ENCODE peak calls at places on chromosomes 11 and 22, in six cellular contexts. One of them, this sample, is unnamed.

GRCh38 chr11:20467458-20468185 is 80.1 kb downstream of the PRMT3 start:
- DNase-seq in AG10803: no peak
- DNase-seq in heart left ventricle: no peak
- DNase-seq in PC-9: no peak
- DNase-seq in neural progenitor cell: no peak
- DNase-seq in body of pancreas: no peak
- DNase-seq in this sample: no peak

GRCh38 chr11:60785806-60786361 is 751 bp downstream of the MS4A10 start:
- DNase-seq in AG10803: peak
- DNase-seq in heart left ventricle: no peak
- DNase-seq in PC-9: no peak
- DNase-seq in neural progenitor cell: no peak
- DNase-seq in body of pancreas: no peak
- DNase-seq in this sample: no peak

GRCh38 chr11:57761301-57762234 is at the start of gene CTNND1:
- DNase-seq in AG10803: peak
- DNase-seq in heart left ventricle: peak
- DNase-seq in PC-9: peak
- DNase-seq in neural progenitor cell: peak
- DNase-seq in body of pancreas: peak
- DNase-seq in this sample: peak

GRCh38 chr11:59899532-59899931 is 20.9 kb downstream of the OOSP3 start:
- DNase-seq in AG10803: no peak
- DNase-seq in heart left ventricle: no peak
- DNase-seq in PC-9: no peak
- DNase-seq in neural progenitor cell: no peak
- DNase-seq in body of pancreas: no peak
- DNase-seq in this sample: no peak

GRCh38 chr22:27776410-27776958 is 25.1 kb downstream of the MN1 start:
- DNase-seq in AG10803: peak
- DNase-seq in heart left ventricle: no peak
- DNase-seq in PC-9: no peak
- DNase-seq in neural progenitor cell: peak
- DNase-seq in body of pancreas: no peak
- DNase-seq in this sample: no peak

GRCh38 chr11:131767421-131767820 is 397.0 kb downstream of the NTM start:
- DNase-seq in AG10803: peak
- DNase-seq in heart left ventricle: no peak
- DNase-seq in PC-9: no peak
- DNase-seq in neural progenitor cell: no peak
- DNase-seq in body of pancreas: no peak
- DNase-seq in this sample: peak

GRCh38 chr11:83583953-83584352 is 297.8 kb upstream of the CCDC90B start:
- DNase-seq in AG10803: peak
- DNase-seq in heart left ventricle: no peak
- DNase-seq in PC-9: no peak
- DNase-seq in neural progenitor cell: no peak
- DNase-seq in body of pancreas: no peak
- DNase-seq in this sample: peak

GRCh38 chr11:63608353-63609345 is 5.6 kb downstream of the PLAAT3 start:
- DNase-seq in AG10803: peak
- DNase-seq in heart left ventricle: no peak
- DNase-seq in PC-9: peak
- DNase-seq in neural progenitor cell: no peak
- DNase-seq in body of pancreas: no peak
- DNase-seq in this sample: peak

GRCh38 chr11:12792590-12792989 is 118.4 kb downstream of the TEAD1 start:
- DNase-seq in AG10803: peak
- DNase-seq in heart left ventricle: no peak
- DNase-seq in PC-9: no peak
- DNase-seq in neural progenitor cell: no peak
- DNase-seq in body of pancreas: no peak
- DNase-seq in this sample: peak

GRCh38 chr11:69915501-69916250 is 96.5 kb upstream of the FGF3 start:
- DNase-seq in AG10803: peak
- DNase-seq in heart left ventricle: peak
- DNase-seq in PC-9: peak
- DNase-seq in neural progenitor cell: peak
- DNase-seq in body of pancreas: peak
- DNase-seq in this sample: peak

GRCh38 chr11:59918494-59918893 is 19.7 kb upstream of the OOSP1 start:
- DNase-seq in AG10803: peak
- DNase-seq in heart left ventricle: no peak
- DNase-seq in PC-9: no peak
- DNase-seq in neural progenitor cell: no peak
- DNase-seq in body of pancreas: no peak
- DNase-seq in this sample: peak

GRCh38 chr11:84825140-84825539 is 802.0 kb downstream of the DLG2 start:
- DNase-seq in AG10803: peak
- DNase-seq in heart left ventricle: no peak
- DNase-seq in PC-9: peak
- DNase-seq in neural progenitor cell: no peak
- DNase-seq in body of pancreas: no peak
- DNase-seq in this sample: no peak

GRCh38 chr22:45516923-45517675 is 14.4 kb downstream of the FBLN1 start:
- DNase-seq in AG10803: peak
- DNase-seq in heart left ventricle: no peak
- DNase-seq in PC-9: peak
- DNase-seq in neural progenitor cell: peak
- DNase-seq in body of pancreas: peak
- DNase-seq in this sample: peak

GRCh38 chr22:49763696-49764095 is 64.0 kb downstream of the BRD1 start:
- DNase-seq in AG10803: no peak
- DNase-seq in heart left ventricle: no peak
- DNase-seq in PC-9: no peak
- DNase-seq in neural progenitor cell: no peak
- DNase-seq in body of pancreas: no peak
- DNase-seq in this sample: no peak

GRCh38 chr11:18633256-18634139 is 644 bp downstream of the SPTY2D1 start:
- DNase-seq in AG10803: peak
- DNase-seq in heart left ventricle: no peak
- DNase-seq in PC-9: no peak
- DNase-seq in neural progenitor cell: no peak
- DNase-seq in body of pancreas: no peak
- DNase-seq in this sample: no peak

GRCh38 chr11:46106530-46107407 is 14.5 kb downstream of the PHF21A start:
- DNase-seq in AG10803: peak
- DNase-seq in heart left ventricle: no peak
- DNase-seq in PC-9: no peak
- DNase-seq in neural progenitor cell: peak
- DNase-seq in body of pancreas: no peak
- DNase-seq in this sample: no peak

GRCh38 chr11:76574406-76574805 is 96.1 kb downstream of the LRRC32 start:
- DNase-seq in AG10803: peak
- DNase-seq in heart left ventricle: no peak
- DNase-seq in PC-9: no peak
- DNase-seq in neural progenitor cell: no peak
- DNase-seq in body of pancreas: no peak
- DNase-seq in this sample: no peak

GRCh38 chr22:19620742-19621371 is 93.4 kb upstream of the SEPTIN5 start:
- DNase-seq in AG10803: no peak
- DNase-seq in heart left ventricle: no peak
- DNase-seq in PC-9: no peak
- DNase-seq in neural progenitor cell: no peak
- DNase-seq in body of pancreas: no peak
- DNase-seq in this sample: peak

GRCh38 chr11:111601636-111601978 is 642 bp upstream of the SIK2 start:
- DNase-seq in AG10803: no peak
- DNase-seq in heart left ventricle: no peak
- DNase-seq in PC-9: no peak
- DNase-seq in neural progenitor cell: no peak
- DNase-seq in body of pancreas: no peak
- DNase-seq in this sample: no peak

DNA sequence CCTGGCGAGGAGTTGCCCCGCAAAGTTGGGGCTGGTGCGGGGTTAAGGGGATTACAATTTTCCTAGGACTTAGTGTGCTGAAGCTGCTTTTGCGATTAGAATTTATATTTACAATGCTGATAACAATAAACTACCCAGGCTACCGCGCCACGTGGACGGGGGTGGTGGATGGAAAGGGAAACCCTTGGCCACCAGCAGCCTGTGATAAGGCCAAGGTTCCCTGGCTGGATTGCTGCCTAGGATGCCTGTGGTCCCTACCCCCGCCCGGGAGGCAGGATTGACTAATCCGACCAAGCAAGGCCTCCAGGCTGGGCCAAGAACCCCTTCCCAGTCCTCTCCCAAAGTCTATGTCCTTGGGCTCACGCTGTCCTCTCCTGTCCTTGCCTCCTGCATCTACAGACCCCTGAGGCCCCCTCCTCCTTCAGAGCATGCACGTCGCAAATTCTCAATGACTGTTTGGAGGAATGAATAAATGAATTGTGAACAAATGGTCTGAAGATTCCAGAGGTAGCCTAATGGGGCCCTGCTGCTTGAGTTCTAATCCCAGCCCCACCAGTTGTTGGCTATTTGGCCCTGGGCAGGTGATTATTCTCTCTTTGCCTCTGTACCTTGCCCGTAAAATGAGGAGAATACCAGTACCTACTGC is 7.6 kb upstream of the CHKA start:
- DNase-seq in AG10803: peak
- DNase-seq in heart left ventricle: peak
- DNase-seq in PC-9: peak
- DNase-seq in neural progenitor cell: no peak
- DNase-seq in body of pancreas: peak
- DNase-seq in this sample: no peak
- H3K4me3 ChIP-seq in AG10803: peak
- H3K4me3 ChIP-seq in heart left ventricle: peak
- H3K4me3 ChIP-seq in PC-9: peak
- H3K4me3 ChIP-seq in neural progenitor cell: peak
- H3K4me3 ChIP-seq in body of pancreas: no peak
- H3K4me3 ChIP-seq in this sample: peak

GRCh38 chr11:120547871-120548681 is 36.5 kb downstream of the GRIK4 start:
- DNase-seq in AG10803: peak
- DNase-seq in heart left ventricle: peak
- DNase-seq in PC-9: peak
- DNase-seq in neural progenitor cell: peak
- DNase-seq in body of pancreas: peak
- DNase-seq in this sample: peak

GRCh38 chr11:120546312-120547205 is 35.0 kb downstream of the GRIK4 start:
- DNase-seq in AG10803: peak
- DNase-seq in heart left ventricle: peak
- DNase-seq in PC-9: peak
- DNase-seq in neural progenitor cell: peak
- DNase-seq in body of pancreas: peak
- DNase-seq in this sample: peak

GRCh38 chr11:120548682-120549209 is 37.2 kb downstream of the GRIK4 start:
- DNase-seq in AG10803: no peak
- DNase-seq in heart left ventricle: no peak
- DNase-seq in PC-9: no peak
- DNase-seq in neural progenitor cell: no peak
- DNase-seq in body of pancreas: no peak
- DNase-seq in this sample: no peak

GRCh38 chr11:120545813-120546212 is 34.3 kb downstream of the GRIK4 start:
- DNase-seq in AG10803: no peak
- DNase-seq in heart left ventricle: no peak
- DNase-seq in PC-9: no peak
- DNase-seq in neural progenitor cell: no peak
- DNase-seq in body of pancreas: no peak
- DNase-seq in this sample: no peak

DNA sequence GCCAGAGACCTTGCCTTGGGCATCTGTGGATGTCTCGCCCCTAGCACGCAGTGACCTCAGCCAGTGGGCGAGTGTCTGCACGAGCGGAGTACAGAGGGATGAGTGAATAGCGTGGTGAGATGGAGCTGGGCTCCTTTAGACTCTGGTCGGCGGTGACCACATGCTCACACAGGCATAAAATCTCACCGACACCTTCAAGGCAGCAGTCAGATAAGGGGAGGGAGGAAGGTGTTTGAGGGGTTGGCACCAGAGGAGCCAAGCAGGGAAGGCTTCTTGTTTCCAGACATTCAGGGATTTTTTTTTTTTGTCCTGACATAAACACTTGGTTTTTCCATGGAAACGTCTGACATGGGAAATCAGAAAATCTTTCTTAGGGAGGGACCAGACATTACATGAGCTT is 35.8 kb downstream of the GRIK4 start:
- DNase-seq in AG10803: peak
- DNase-seq in heart left ventricle: no peak
- DNase-seq in PC-9: no peak
- DNase-seq in neural progenitor cell: no peak
- DNase-seq in body of pancreas: peak
- DNase-seq in this sample: no peak
- H3K4me3 ChIP-seq in AG10803: no peak
- H3K4me3 ChIP-seq in heart left ventricle: no peak
- H3K4me3 ChIP-seq in PC-9: no peak
- H3K4me3 ChIP-seq in neural progenitor cell: no peak
- H3K4me3 ChIP-seq in body of pancreas: no peak
- H3K4me3 ChIP-seq in this sample: no peak

DNA sequence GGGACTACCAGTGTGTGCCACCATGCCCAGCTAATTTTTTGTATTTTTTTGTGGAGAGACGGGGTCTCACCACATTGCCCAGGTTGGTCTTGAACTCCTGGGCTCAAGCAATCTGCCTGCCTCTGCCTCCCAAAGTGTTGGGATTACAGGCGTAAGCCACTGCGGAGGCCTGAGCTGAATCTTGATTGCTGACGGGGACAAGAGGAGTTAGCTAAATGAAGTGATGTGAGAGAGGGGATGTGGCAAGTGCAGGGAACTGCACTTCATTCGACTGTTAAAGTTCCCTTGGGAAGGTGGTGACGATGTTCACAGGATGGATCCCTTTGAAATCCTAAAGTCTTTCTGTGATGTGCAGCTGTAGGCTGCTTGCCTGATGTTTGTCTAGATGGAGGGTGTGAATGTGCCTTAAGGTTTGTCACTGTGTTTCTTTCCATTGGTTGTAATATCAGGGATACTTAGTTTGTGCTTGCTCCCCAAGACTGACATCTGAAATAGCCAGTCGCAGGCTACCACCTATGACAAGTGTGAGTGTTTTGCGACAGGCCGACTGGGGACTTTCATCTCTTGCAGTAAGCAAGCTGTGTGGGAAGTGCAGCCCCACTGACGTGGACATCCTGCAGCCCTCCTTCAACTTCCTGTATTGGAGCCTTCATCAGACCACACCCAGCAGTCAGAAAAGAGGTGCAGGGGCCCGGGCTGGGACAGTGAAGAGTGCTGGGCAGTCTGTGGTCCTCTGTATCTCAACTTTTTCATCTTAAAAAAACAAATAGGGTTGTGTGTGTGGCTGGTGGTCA is 19.6 kb upstream of the CCDC134 start:
- DNase-seq in AG10803: peak
- DNase-seq in heart left ventricle: peak
- DNase-seq in PC-9: no peak
- DNase-seq in neural progenitor cell: no peak
- DNase-seq in body of pancreas: peak
- DNase-seq in this sample: peak
- H3K4me3 ChIP-seq in AG10803: no peak
- H3K4me3 ChIP-seq in heart left ventricle: no peak
- H3K4me3 ChIP-seq in PC-9: no peak
- H3K4me3 ChIP-seq in neural progenitor cell: no peak
- H3K4me3 ChIP-seq in body of pancreas: no peak
- H3K4me3 ChIP-seq in this sample: no peak

DNA sequence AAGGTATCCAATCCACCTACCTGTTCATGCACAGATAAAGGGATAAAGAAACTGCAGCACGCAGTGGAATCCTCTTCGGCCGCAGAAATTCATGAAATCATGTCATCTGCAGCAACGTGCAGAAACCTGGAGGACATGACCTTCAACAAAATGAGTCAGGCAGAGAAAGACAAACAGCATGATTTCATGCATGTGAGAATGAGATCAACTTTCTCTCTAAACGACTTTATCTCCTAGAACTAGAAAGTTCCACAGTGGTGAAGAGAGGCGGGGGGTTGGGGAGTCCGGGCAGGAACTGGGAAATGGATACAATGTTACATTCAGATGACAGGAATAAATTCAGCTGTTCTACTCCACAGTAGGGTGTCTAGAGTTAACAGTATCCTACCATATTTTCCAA is 9.9 kb downstream of the RGL4 start:
- DNase-seq in AG10803: no peak
- DNase-seq in heart left ventricle: no peak
- DNase-seq in PC-9: no peak
- DNase-seq in neural progenitor cell: no peak
- DNase-seq in body of pancreas: peak
- DNase-seq in this sample: no peak
- H3K4me3 ChIP-seq in AG10803: no peak
- H3K4me3 ChIP-seq in heart left ventricle: no peak
- H3K4me3 ChIP-seq in PC-9: no peak
- H3K4me3 ChIP-seq in neural progenitor cell: no peak
- H3K4me3 ChIP-seq in body of pancreas: no peak
- H3K4me3 ChIP-seq in this sample: no peak

This sample was measured in epithelial cell of esophagus.